ENCODE peak calls at places on chromosome 1, in ten cellular contexts. One of them, this sample, is unnamed.
A peak's percentile ranks its signal among the peaks of the same experiment; 100 is the strongest.

GRCh38 chr1:170714163-170714562 is 50.2 kb downstream of the PRRX1 start:
- DNase-seq in fibroblast of the aortic adventitia: no peak
- DNase-seq in neural progenitor cell: no peak
- DNase-seq in fibroblast of mammary gland: no peak
- DNase-seq in A549: no peak
- DNase-seq in brain microvascular endothelial cell: no peak
- DNase-seq in cardiac fibroblast: no peak
- DNase-seq in cardiac muscle cell: no peak
- DNase-seq in AG09309: peak; percentile 83
- DNase-seq in adipocyte: no peak
- DNase-seq in this sample: no peak

GRCh38 chr1:226982451-226983177 is 42.5 kb downstream of the COQ8A start:
- DNase-seq in fibroblast of the aortic adventitia: no peak
- DNase-seq in neural progenitor cell: no peak
- DNase-seq in fibroblast of mammary gland: no peak
- DNase-seq in A549: no peak
- DNase-seq in brain microvascular endothelial cell: no peak
- DNase-seq in cardiac fibroblast: no peak
- DNase-seq in cardiac muscle cell: no peak
- DNase-seq in AG09309: no peak
- DNase-seq in adipocyte: no peak
- DNase-seq in this sample: no peak

GRCh38 chr1:19733615-19734014 is 66.1 kb downstream of the TMCO4 start:
- DNase-seq in fibroblast of the aortic adventitia: no peak
- DNase-seq in neural progenitor cell: no peak
- DNase-seq in fibroblast of mammary gland: no peak
- DNase-seq in A549: no peak
- DNase-seq in brain microvascular endothelial cell: no peak
- DNase-seq in cardiac fibroblast: no peak
- DNase-seq in cardiac muscle cell: no peak
- DNase-seq in AG09309: no peak
- DNase-seq in adipocyte: no peak
- DNase-seq in this sample: no peak

GRCh38 chr1:193368302-193368701 is 181.9 kb upstream of the B3GALT2 start:
- DNase-seq in fibroblast of the aortic adventitia: peak; percentile 52
- DNase-seq in neural progenitor cell: no peak
- DNase-seq in fibroblast of mammary gland: peak; percentile 2
- DNase-seq in A549: no peak
- DNase-seq in brain microvascular endothelial cell: no peak
- DNase-seq in cardiac fibroblast: no peak
- DNase-seq in cardiac muscle cell: peak; percentile 35
- DNase-seq in AG09309: no peak
- DNase-seq in adipocyte: no peak
- DNase-seq in this sample: no peak

GRCh38 chr1:248670003-248670402 is 14.7 kb upstream of the OR2T27 start:
- DNase-seq in fibroblast of the aortic adventitia: no peak
- DNase-seq in neural progenitor cell: no peak
- DNase-seq in fibroblast of mammary gland: peak; percentile 6
- DNase-seq in A549: no peak
- DNase-seq in brain microvascular endothelial cell: no peak
- DNase-seq in cardiac fibroblast: peak; percentile 10
- DNase-seq in cardiac muscle cell: no peak
- DNase-seq in AG09309: no peak
- DNase-seq in adipocyte: no peak
- DNase-seq in this sample: no peak

GRCh38 chr1:6757719-6758435 is 27.4 kb upstream of the CAMTA1 start:
- DNase-seq in fibroblast of the aortic adventitia: peak; percentile 71
- DNase-seq in neural progenitor cell: no peak
- DNase-seq in fibroblast of mammary gland: peak; percentile 33
- DNase-seq in A549: no peak
- DNase-seq in brain microvascular endothelial cell: no peak
- DNase-seq in cardiac fibroblast: no peak
- DNase-seq in cardiac muscle cell: peak; percentile 27
- DNase-seq in AG09309: no peak
- DNase-seq in adipocyte: no peak
- DNase-seq in this sample: peak; percentile 25

GRCh38 chr1:52850951-52851350 is 8.4 kb downstream of the ZYG11A start:
- DNase-seq in fibroblast of the aortic adventitia: no peak
- DNase-seq in neural progenitor cell: no peak
- DNase-seq in fibroblast of mammary gland: no peak
- DNase-seq in A549: no peak
- DNase-seq in brain microvascular endothelial cell: no peak
- DNase-seq in cardiac fibroblast: no peak
- DNase-seq in cardiac muscle cell: no peak
- DNase-seq in AG09309: no peak
- DNase-seq in adipocyte: no peak
- DNase-seq in this sample: no peak

GRCh38 chr1:175208773-175209492 is 16.4 kb upstream of the KIAA0040 start:
- DNase-seq in fibroblast of the aortic adventitia: no peak
- DNase-seq in neural progenitor cell: no peak
- DNase-seq in fibroblast of mammary gland: no peak
- DNase-seq in A549: no peak
- DNase-seq in brain microvascular endothelial cell: no peak
- DNase-seq in cardiac fibroblast: no peak
- DNase-seq in cardiac muscle cell: no peak
- DNase-seq in AG09309: no peak
- DNase-seq in adipocyte: no peak
- DNase-seq in this sample: no peak

GRCh38 chr1:181050922-181051321 is 17.1 kb downstream of the MR1 start:
- DNase-seq in fibroblast of the aortic adventitia: no peak
- DNase-seq in neural progenitor cell: no peak
- DNase-seq in fibroblast of mammary gland: no peak
- DNase-seq in A549: no peak
- DNase-seq in brain microvascular endothelial cell: no peak
- DNase-seq in cardiac fibroblast: no peak
- DNase-seq in cardiac muscle cell: no peak
- DNase-seq in AG09309: no peak
- DNase-seq in adipocyte: no peak
- DNase-seq in this sample: no peak

GRCh38 chr1:77459881-77460280 is 178.1 kb downstream of the AK5 start:
- DNase-seq in fibroblast of the aortic adventitia: peak; percentile 7
- DNase-seq in neural progenitor cell: no peak
- DNase-seq in fibroblast of mammary gland: peak; percentile 25
- DNase-seq in A549: no peak
- DNase-seq in brain microvascular endothelial cell: no peak
- DNase-seq in cardiac fibroblast: peak; percentile 50
- DNase-seq in cardiac muscle cell: peak; percentile 45
- DNase-seq in AG09309: no peak
- DNase-seq in adipocyte: no peak
- DNase-seq in this sample: no peak

GRCh38 chr1:197144570-197145325 is 1.7 kb downstream of the ASPM start:
- DNase-seq in fibroblast of the aortic adventitia: peak; percentile 41
- DNase-seq in neural progenitor cell: no peak
- DNase-seq in fibroblast of mammary gland: peak; percentile 55
- DNase-seq in A549: no peak
- DNase-seq in brain microvascular endothelial cell: peak; percentile 46
- DNase-seq in cardiac fibroblast: peak; percentile 59
- DNase-seq in cardiac muscle cell: peak; percentile 42
- DNase-seq in AG09309: no peak
- DNase-seq in adipocyte: peak; percentile 59
- DNase-seq in this sample: no peak

DNA sequence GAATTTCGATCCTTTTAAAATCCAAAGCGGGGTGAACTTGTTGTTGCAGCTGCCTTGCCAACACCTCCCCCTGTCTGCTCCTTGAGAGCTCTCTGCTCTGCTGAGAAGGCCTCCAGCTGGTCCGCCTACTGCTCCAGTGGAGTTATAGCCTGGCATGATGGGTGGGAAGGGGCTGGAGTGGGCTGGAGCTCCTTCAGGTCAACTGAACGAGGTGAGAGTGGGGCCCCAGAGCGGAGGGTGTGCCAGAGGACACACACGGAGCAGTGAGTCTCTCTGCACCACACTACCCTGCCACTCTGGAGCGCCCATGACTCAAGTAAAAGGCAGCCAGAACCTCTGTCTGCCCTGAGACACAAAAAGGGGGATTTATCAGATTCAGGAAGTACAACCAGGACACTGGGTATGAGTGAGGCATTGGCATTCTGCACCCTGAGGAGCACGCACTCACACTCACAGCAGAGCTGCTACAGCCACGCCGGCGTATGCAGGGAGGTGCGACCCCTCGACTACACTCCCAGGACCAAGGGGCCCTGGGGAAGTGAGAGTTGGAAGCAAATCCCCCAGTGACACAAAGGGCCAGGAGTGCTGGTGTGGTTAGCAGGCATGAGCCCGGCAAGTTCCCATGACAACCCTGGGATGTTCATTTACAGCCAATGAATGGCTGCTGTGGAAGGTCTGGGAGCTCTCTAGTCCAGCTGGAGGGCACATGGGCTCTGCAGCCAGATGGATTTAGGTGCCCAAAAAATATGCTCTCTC is 28.0 kb upstream of the EVA1B start:
- DNase-seq in fibroblast of the aortic adventitia: peak; percentile 75
- DNase-seq in neural progenitor cell: peak; percentile 91
- DNase-seq in fibroblast of mammary gland: peak; percentile 87
- DNase-seq in A549: peak; percentile 61
- DNase-seq in brain microvascular endothelial cell: peak; percentile 81
- DNase-seq in cardiac fibroblast: peak; percentile 92
- DNase-seq in cardiac muscle cell: peak; percentile 73
- DNase-seq in AG09309: no peak
- DNase-seq in adipocyte: peak; percentile 85
- DNase-seq in this sample: no peak
- H3K4me3 ChIP-seq in fibroblast of the aortic adventitia: no peak overlapping the region
- H3K4me3 ChIP-seq in neural progenitor cell: no peak overlapping the region
- H3K4me3 ChIP-seq in fibroblast of mammary gland: peak overlapping the region; percentile 7
- H3K4me3 ChIP-seq in A549: peak overlapping the region; percentile 16
- H3K4me3 ChIP-seq in brain microvascular endothelial cell: peak overlapping the region; percentile 26
- H3K4me3 ChIP-seq in cardiac fibroblast: no peak overlapping the region
- H3K4me3 ChIP-seq in cardiac muscle cell: no peak overlapping the region
- H3K4me3 ChIP-seq in AG09309: no peak overlapping the region
- H3K4me3 ChIP-seq in adipocyte: peak overlapping the region; percentile 48
- H3K4me3 ChIP-seq in this sample: no peak overlapping the region

DNA sequence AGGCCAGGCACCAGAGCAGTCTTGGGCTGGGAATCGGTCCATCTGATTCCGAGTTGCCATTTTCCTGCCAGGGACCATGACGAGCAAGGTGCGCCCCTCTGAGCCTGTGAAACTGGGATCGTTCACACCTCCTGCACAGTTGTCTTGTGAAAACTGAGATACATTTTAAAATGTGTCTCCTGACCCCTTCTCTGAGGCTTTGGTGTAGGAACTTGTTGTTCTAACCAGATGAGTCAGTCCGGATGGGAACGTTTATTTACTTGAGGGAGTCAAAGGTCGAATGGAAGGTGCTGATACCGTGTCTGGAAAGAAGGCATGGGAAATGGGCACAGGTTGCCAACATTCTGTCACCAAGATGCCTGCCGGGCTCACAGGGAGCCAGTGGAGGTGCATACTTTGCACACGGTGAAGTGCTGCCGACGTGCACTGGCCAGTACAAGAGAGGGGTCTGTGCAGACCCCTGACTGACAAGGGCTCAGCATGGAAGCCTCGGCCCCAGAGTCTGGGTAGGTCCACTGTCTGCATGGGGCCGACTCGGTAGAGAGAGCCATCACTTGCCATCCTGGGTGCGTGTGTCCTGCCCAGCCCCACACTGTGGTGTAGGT is 7.4 kb upstream of the KCNN3 start:
- DNase-seq in fibroblast of the aortic adventitia: no peak
- DNase-seq in neural progenitor cell: no peak
- DNase-seq in fibroblast of mammary gland: peak; percentile 22
- DNase-seq in A549: no peak
- DNase-seq in brain microvascular endothelial cell: no peak
- DNase-seq in cardiac fibroblast: peak; percentile 36
- DNase-seq in cardiac muscle cell: peak; percentile 32
- DNase-seq in AG09309: no peak
- DNase-seq in adipocyte: no peak
- DNase-seq in this sample: peak; percentile 55
- H3K4me3 ChIP-seq in fibroblast of the aortic adventitia: no peak overlapping the region
- H3K4me3 ChIP-seq in neural progenitor cell: no peak overlapping the region
- H3K4me3 ChIP-seq in fibroblast of mammary gland: no peak overlapping the region
- H3K4me3 ChIP-seq in A549: no peak overlapping the region
- H3K4me3 ChIP-seq in brain microvascular endothelial cell: no peak overlapping the region
- H3K4me3 ChIP-seq in cardiac fibroblast: no peak overlapping the region
- H3K4me3 ChIP-seq in cardiac muscle cell: no peak overlapping the region
- H3K4me3 ChIP-seq in AG09309: no peak overlapping the region
- H3K4me3 ChIP-seq in adipocyte: no peak overlapping the region
- H3K4me3 ChIP-seq in this sample: no peak overlapping the region

DNA sequence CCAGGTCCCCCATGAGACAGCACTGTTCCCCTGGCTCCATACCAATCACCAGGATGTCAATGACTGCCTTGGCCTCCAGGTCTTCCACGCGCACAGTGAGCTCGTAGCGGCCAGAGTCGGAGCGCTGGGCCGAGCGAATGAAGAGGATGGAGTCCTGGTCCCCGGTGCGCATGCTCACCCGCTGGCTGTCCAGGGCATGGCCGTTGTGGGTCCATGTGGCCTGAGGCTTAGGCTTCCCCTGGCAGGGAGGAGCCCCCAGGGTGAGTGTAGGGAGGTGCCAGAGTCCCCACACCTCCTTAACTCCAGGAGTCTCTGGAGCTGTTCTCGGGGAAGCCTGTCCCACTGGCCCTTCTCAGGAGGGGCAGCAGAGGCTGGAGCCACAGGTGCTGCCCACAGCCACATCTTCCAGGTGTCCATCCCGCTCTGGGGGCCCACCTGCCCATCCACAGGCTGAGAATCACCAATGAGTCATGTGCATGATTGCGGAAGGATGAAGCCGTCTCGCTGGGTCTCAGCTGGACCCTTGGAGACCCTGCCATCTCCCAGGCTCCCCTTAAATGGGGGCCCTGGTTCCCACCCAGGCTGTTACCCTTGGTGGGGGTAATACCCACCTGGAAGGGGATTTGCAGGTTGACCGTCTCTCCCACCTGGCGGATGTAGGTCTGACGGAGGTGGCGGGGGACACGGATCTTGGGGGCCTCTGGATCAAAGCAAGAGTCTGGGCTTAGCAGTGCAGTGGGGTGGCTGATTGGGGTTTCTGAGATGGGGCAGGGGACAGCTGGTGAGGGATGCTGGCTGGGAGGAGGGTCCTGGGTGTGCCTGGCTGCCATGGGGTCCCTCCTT is 4.1 kb downstream of the MYBPH start:
- DNase-seq in fibroblast of the aortic adventitia: no peak
- DNase-seq in neural progenitor cell: no peak
- DNase-seq in fibroblast of mammary gland: no peak
- DNase-seq in A549: no peak
- DNase-seq in brain microvascular endothelial cell: no peak
- DNase-seq in cardiac fibroblast: no peak
- DNase-seq in cardiac muscle cell: no peak
- DNase-seq in AG09309: no peak
- DNase-seq in adipocyte: no peak
- DNase-seq in this sample: peak; percentile 53
- H3K4me3 ChIP-seq in fibroblast of the aortic adventitia: no peak overlapping the region
- H3K4me3 ChIP-seq in neural progenitor cell: no peak overlapping the region
- H3K4me3 ChIP-seq in fibroblast of mammary gland: no peak overlapping the region
- H3K4me3 ChIP-seq in A549: no peak overlapping the region
- H3K4me3 ChIP-seq in brain microvascular endothelial cell: no peak overlapping the region
- H3K4me3 ChIP-seq in cardiac fibroblast: no peak overlapping the region
- H3K4me3 ChIP-seq in cardiac muscle cell: no peak overlapping the region
- H3K4me3 ChIP-seq in AG09309: no peak overlapping the region
- H3K4me3 ChIP-seq in adipocyte: no peak overlapping the region
- H3K4me3 ChIP-seq in this sample: no peak overlapping the region

DNA sequence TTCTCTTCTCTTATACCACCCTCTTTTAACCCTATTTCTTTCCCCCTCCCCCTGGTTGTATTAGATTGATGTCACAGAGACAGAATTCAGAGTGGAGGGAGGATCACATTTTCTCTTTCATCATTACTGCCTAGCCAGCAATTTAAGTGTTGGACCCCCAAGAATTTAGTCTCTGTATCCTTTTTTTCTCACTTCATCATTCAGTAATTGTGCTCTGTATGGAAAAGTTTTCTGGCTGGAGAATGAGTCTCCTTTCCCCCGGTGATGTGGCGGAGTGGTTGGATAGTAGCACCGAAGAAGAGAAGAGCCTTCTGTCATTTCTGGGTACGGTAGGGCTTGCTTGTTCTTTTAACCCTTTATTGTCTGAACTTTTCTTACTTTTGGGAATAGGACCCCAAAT is 124.8 kb downstream of the CLEC20A start:
- DNase-seq in fibroblast of the aortic adventitia: peak; percentile 22
- DNase-seq in neural progenitor cell: no peak
- DNase-seq in fibroblast of mammary gland: no peak
- DNase-seq in A549: no peak
- DNase-seq in brain microvascular endothelial cell: no peak
- DNase-seq in cardiac fibroblast: no peak
- DNase-seq in cardiac muscle cell: no peak
- DNase-seq in AG09309: no peak
- DNase-seq in adipocyte: peak; percentile 50
- DNase-seq in this sample: no peak
- H3K4me3 ChIP-seq in fibroblast of the aortic adventitia: peak overlapping the region; percentile 57
- H3K4me3 ChIP-seq in neural progenitor cell: peak overlapping the region; percentile 54
- H3K4me3 ChIP-seq in fibroblast of mammary gland: peak overlapping the region; percentile 35
- H3K4me3 ChIP-seq in A549: no peak overlapping the region
- H3K4me3 ChIP-seq in brain microvascular endothelial cell: peak overlapping the region; percentile 44
- H3K4me3 ChIP-seq in cardiac fibroblast: no peak overlapping the region
- H3K4me3 ChIP-seq in cardiac muscle cell: peak overlapping the region; percentile 21
- H3K4me3 ChIP-seq in AG09309: peak overlapping the region; percentile 22
- H3K4me3 ChIP-seq in adipocyte: peak overlapping the region; percentile 74
- H3K4me3 ChIP-seq in this sample: no peak overlapping the region

This sample was measured in upper lobe of right lung.